ENCODE peak calls at places on chromosomes 16 and 17, in eight cellular contexts. D is heart left ventricle, I is left ventricle myocardium inferior, Z is AG04449, O is A673, Y is transverse colon, E is mucosa of descending colon, C is A549. S is an unnamed sample.

GRCh38 chr16:49630783-49631182 is 225.1 kb downstream of the ZNF423 start:
- DNase-seq in D (no peak), I (no peak), Z (no peak), O (no peak), Y (no peak), E (no peak), C (no peak), S (no peak)

GRCh38 chr17:52170963-52171572 is 12.6 kb upstream of the CA10 start:
- DNase-seq in D (no peak), I (no peak), Z (no peak), O (peak), Y (no peak), E (peak), C (peak), S (no peak)

GRCh38 chr16:68823401-68823800 is 19.9 kb upstream of the TANGO6 start:
- DNase-seq in D (no peak), I (no peak), Z (peak), O (peak), Y (no peak), E (no peak), C (no peak), S (no peak)

GRCh38 chr17:72176902-72177660 is 56.3 kb downstream of the SOX9 start:
- DNase-seq in D (no peak), I (no peak), Z (no peak), O (no peak), Y (peak), E (peak), C (no peak), S (no peak)

GRCh38 chr17:49677933-49678847 is at the start of gene SPOP:
- DNase-seq in D (peak), I (peak), Z (peak), O (peak), Y (peak), E (peak), C (peak), S (peak)

GRCh38 chr16:70703041-70703834 is 17.4 kb upstream of the MTSS2 start:
- DNase-seq in D (peak), I (peak), Z (peak), O (peak), Y (peak), E (no peak), C (no peak), S (peak)

GRCh38 chr16:15777533-15778203 is 79.2 kb downstream of the MYH11 start:
- DNase-seq in D (no peak), I (no peak), Z (no peak), O (peak), Y (no peak), E (peak), C (peak), S (no peak)

GRCh38 chr17:7314719-7315569 is at the start of gene GPS2:
- DNase-seq in D (peak), I (peak), Z (no peak), O (peak), Y (peak), E (peak), C (peak), S (peak)

GRCh38 chr17:65813306-65813705 is 251.9 kb upstream of the AXIN2 start:
- DNase-seq in D (no peak), I (no peak), Z (no peak), O (no peak), Y (no peak), E (no peak), C (no peak), S (no peak)

GRCh38 chr17:4945176-4945943 is 3.0 kb downstream of the PFN1 start:
- DNase-seq in D (peak), I (peak), Z (peak), O (peak), Y (peak), E (peak), C (peak), S (peak)

GRCh38 chr16:3863587-3863986 is 16.9 kb downstream of the CREBBP start:
- DNase-seq in D (no peak), I (no peak), Z (no peak), O (no peak), Y (no peak), E (peak), C (no peak), S (no peak)

GRCh38 chr17:9434502-9435113 is 141.0 kb downstream of the STX8 start:
- DNase-seq in D (no peak), I (no peak), Z (no peak), O (no peak), Y (no peak), E (peak), C (no peak), S (no peak)

GRCh38 chr16:67750466-67750865 is 31.4 kb upstream of the GFOD2 start:
- DNase-seq in D (no peak), I (no peak), Z (no peak), O (no peak), Y (peak), E (no peak), C (no peak), S (no peak)

GRCh38 chr17:64781013-64781392 is 118.9 kb upstream of the SMURF2 start:
- DNase-seq in D (no peak), I (no peak), Z (no peak), O (no peak), Y (no peak), E (no peak), C (no peak), S (no peak)

GRCh38 chr16:22770866-22771265 is 43.1 kb upstream of the HS3ST2 start:
- DNase-seq in D (no peak), I (no peak), Z (no peak), O (no peak), Y (no peak), E (no peak), C (no peak), S (no peak)

GRCh38 chr16:89478576-89479221 is 11.7 kb downstream of the ANKRD11 start:
- DNase-seq in D (no peak), I (no peak), Z (no peak), O (no peak), Y (no peak), E (no peak), C (peak), S (no peak)

GRCh38 chr17:20280832-20281231 is 186.5 kb downstream of the LGALS9B start:
- DNase-seq in D (no peak), I (no peak), Z (no peak), O (no peak), Y (no peak), E (no peak), C (no peak), S (no peak)

GRCh38 chr16:27991876-27992275 is 71.6 kb downstream of the GSG1L start:
- DNase-seq in D (no peak), I (no peak), Z (no peak), O (no peak), Y (no peak), E (no peak), C (no peak), S (no peak)

GRCh38 chr17:76710863-76711611 is at the start of gene MXRA7:
- DNase-seq in D (peak), I (peak), Z (no peak), O (peak), Y (peak), E (peak), C (peak), S (peak)

GRCh38 chr17:80416260-80416939 is 1.4 kb downstream of the ENDOV start:
- DNase-seq in D (no peak), I (no peak), Z (no peak), O (no peak), Y (no peak), E (no peak), C (no peak), S (no peak)
- H3K4me3 ChIP-seq in D (no peak), I (peak), Z (peak), O (peak), Y (no peak), E (no peak), C (peak), S (peak)

GRCh38 chr17:1038459-1039118 is 41.7 kb downstream of the TIMM22 start:
- DNase-seq in D (no peak), I (no peak), Z (no peak), O (no peak), Y (no peak), E (no peak), C (no peak), S (no peak)

GRCh38 chr17:1039511-1040215 is 42.7 kb downstream of the TIMM22 start:
- DNase-seq in D (peak), I (peak), Z (no peak), O (no peak), Y (peak), E (peak), C (no peak), S (peak)

GRCh38 chr17:1039119-1039507 is 42.2 kb downstream of the TIMM22 start:
- DNase-seq in D (no peak), I (no peak), Z (no peak), O (no peak), Y (no peak), E (no peak), C (no peak), S (no peak)

GRCh38 chr17:1041746-1042145 is 44.8 kb downstream of the TIMM22 start:
- DNase-seq in D (no peak), I (peak), Z (no peak), O (no peak), Y (no peak), E (no peak), C (no peak), S (no peak)

DNA sequence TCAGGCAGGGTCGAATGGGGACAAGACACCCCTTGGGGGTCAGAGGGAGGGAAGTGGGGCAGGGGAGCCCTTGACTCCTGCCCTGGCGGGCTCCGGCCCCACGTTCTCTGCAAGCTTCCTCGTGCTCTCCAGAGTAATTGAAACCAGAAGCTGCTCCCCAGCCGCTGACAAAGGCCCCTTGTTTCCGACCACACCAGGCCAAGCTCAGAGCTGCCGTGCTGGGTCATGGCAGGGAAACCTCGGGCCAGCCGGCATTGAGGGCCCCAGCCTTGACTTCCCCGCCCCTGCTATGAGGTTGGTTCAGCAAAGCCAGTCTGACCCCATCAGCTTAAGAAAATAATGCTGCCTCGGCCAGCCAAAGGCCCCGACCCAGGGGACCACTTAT is 43.3 kb downstream of the TIMM22 start:
- DNase-seq in D (peak), I (no peak), Z (no peak), O (no peak), Y (no peak), E (no peak), C (no peak), S (no peak)
- H3K4me3 ChIP-seq in D (no peak), I (peak), Z (no peak), O (no peak), Y (no peak), E (no peak), C (no peak), S (no peak)

GRCh38 chr16:81651758-81652718 is 127.1 kb upstream of the PLCG2 start:
- DNase-seq in D (no peak), I (no peak), Z (no peak), O (no peak), Y (no peak), E (no peak), C (no peak), S (no peak)
- H3K4me3 ChIP-seq in D (no peak), I (peak), Z (no peak), O (no peak), Y (peak), E (no peak), C (no peak), S (no peak)

DNA sequence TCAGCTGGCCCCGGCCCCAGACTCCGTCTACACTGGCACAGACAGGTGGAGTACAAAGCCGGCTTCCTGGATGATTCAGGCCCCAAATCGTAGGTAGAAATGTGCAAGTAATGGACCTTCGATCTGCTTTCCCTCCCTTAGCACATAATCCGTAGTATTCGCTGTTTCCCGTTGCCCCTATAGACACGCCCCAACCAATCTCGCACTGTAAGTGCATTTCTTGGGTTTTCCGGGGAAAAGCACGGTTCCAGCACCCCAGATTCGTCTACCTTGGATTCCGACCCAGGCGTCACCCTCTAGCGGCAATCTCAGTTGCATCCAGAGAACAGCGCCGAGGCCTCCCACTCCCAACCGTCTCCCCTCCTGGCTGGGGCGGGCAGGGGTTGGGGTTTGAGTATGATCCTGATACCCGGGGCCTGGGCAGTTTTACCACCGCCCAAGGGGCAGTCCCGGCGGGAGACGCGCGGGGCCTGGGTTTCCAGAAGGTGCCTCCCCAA is 12.1 kb upstream of the FOXF1 start:
- DNase-seq in D (no peak), I (no peak), Z (no peak), O (no peak), Y (no peak), E (no peak), C (no peak), S (no peak)
- H3K4me3 ChIP-seq in D (no peak), I (no peak), Z (no peak), O (no peak), Y (peak), E (no peak), C (peak), S (peak)

DNA sequence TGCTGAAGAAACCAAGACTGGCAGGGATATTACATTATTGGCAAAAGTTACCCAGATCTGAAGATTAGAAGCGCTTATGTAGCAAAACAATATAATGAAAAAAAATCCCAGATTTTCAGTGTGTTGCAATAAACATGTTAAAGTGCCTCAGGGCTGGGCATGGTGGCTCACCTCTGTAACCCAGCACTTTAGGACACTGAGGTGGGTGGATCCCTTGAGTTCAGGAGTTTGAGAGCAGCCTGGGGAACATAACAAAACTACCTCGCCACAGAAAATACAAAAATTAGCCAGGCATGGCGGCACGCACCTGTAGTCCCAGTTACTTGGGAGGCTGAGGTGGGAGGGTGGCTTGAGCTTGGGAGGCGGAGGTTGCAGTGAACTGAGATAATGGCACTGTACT is 6.8 kb downstream of the ZNF207 start:
- DNase-seq in D (no peak), I (no peak), Z (no peak), O (no peak), Y (no peak), E (no peak), C (no peak), S (no peak)
- H3K4me3 ChIP-seq in D (no peak), I (peak), Z (no peak), O (no peak), Y (no peak), E (no peak), C (no peak), S (no peak)

GRCh38 chr17:43368740-43369506 is 29.9 kb upstream of the ARL4D start:
- DNase-seq in D (peak), I (peak), Z (no peak), O (peak), Y (peak), E (peak), C (peak), S (peak)
- H3K4me3 ChIP-seq in D (peak), I (peak), Z (peak), O (peak), Y (peak), E (peak), C (peak), S (peak)

GRCh38 chr16:71885261-71885650 is 1.3 kb upstream of the ZNF821 start:
- DNase-seq in D (no peak), I (no peak), Z (no peak), O (no peak), Y (no peak), E (no peak), C (no peak), S (no peak)
- H3K4me3 ChIP-seq in D (no peak), I (no peak), Z (no peak), O (no peak), Y (no peak), E (no peak), C (no peak), S (no peak)

GRCh38 chr17:27494192-27495091 is 38.2 kb downstream of the KSR1 start:
- DNase-seq in D (peak), I (peak), Z (no peak), O (peak), Y (peak), E (peak), C (peak), S (peak)
- H3K4me3 ChIP-seq in D (no peak), I (no peak), Z (no peak), O (no peak), Y (peak), E (no peak), C (peak), S (peak)

S was measured in right atrium auricular region.